ENCODE peak calls at places on chromosome X, in eight cellular contexts. Z is cardiac muscle cell, E is stomach, U is hepatocyte, M is pancreas, H is GM13976, W is sigmoid colon, J is neural crest cell. P is an unnamed sample.

GRCh38 chrX:17606211-17606610 is 131.1 kb upstream of the SCML1 start:
- DNase-seq in Z (no peak), E (no peak), U (no peak), M (no peak), H (no peak), W (no peak), J (no peak), P (no peak)

GRCh38 chrX:17024896-17025295 is 78.4 kb downstream of the REPS2 start:
- DNase-seq in Z (peak; percentile 23), E (no peak), U (peak; percentile 28), M (no peak), H (no peak), W (no peak), J (no peak), P (no peak)

GRCh38 chrX:13334491-13334890 is 14.6 kb upstream of the ATXN3L start:
- DNase-seq in Z (no peak), E (no peak), U (no peak), M (no peak), H (no peak), W (no peak), J (no peak), P (peak; percentile 34)

GRCh38 chrX:38578152-38578551 is 16.8 kb downstream of the TSPAN7 start:
- DNase-seq in Z (no peak), E (no peak), U (peak; percentile 8), M (no peak), H (no peak), W (no peak), J (no peak), P (no peak)

GRCh38 chrX:102345916-102346315 is 93.9 kb downstream of the NXF2B start:
- DNase-seq in Z (peak; percentile 61), E (peak; percentile 78), U (peak; percentile 69), M (peak; percentile 41), H (peak; percentile 19), W (peak; percentile 75), J (peak; percentile 74), P (peak; percentile 55)

GRCh38 chrX:42944381-42944998 is 166.5 kb upstream of the PPP1R2C start:
- DNase-seq in Z (no peak), E (no peak), U (no peak), M (no peak), H (no peak), W (no peak), J (no peak), P (no peak)

GRCh38 chrX:47574609-47575325 is 7.5 kb upstream of the TIMP1 start:
- DNase-seq in Z (peak; percentile 47), E (no peak), U (no peak), M (no peak), H (no peak), W (no peak), J (no peak), P (no peak)

GRCh38 chrX:77917294-77917933 is 6.9 kb downstream of the ATP7A start:
- DNase-seq in Z (no peak), E (no peak), U (no peak), M (no peak), H (no peak), W (no peak), J (no peak), P (no peak)

DNA sequence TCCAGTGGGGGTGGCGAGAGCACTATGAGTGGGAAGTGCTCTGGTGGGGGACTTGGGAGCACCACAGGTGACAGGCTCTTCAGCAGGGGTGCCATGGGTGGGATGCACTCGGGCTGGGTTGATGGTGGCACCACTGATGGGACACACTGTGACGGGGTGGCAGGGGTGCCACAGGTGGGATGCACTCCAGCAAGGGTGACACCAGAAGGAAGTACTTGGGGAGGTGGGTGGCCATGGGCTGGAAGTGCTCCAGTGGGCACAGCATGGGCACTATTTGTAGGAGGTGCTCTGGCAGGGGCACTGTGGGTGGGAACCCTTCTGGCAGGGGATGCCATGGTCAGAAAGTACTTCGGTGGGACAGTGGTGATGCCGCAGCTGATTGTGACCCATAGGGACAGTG is 346.6 kb downstream of the CFAP47 start:
- DNase-seq in Z (no peak), E (no peak), U (no peak), M (no peak), H (no peak), W (peak; percentile 49), J (no peak), P (no peak)
- TF ChIP-seq CTCF in Z (no peak), E (no peak), U (no peak), M (no peak), H (no peak), W (no peak), J (no peak), P (no peak)

GRCh38 chrX:53398216-53398615 is 24.2 kb downstream of the SMC1A start:
- DNase-seq in Z (no peak), E (no peak), U (no peak), M (no peak), H (no peak), W (no peak), J (no peak), P (no peak)

DNA sequence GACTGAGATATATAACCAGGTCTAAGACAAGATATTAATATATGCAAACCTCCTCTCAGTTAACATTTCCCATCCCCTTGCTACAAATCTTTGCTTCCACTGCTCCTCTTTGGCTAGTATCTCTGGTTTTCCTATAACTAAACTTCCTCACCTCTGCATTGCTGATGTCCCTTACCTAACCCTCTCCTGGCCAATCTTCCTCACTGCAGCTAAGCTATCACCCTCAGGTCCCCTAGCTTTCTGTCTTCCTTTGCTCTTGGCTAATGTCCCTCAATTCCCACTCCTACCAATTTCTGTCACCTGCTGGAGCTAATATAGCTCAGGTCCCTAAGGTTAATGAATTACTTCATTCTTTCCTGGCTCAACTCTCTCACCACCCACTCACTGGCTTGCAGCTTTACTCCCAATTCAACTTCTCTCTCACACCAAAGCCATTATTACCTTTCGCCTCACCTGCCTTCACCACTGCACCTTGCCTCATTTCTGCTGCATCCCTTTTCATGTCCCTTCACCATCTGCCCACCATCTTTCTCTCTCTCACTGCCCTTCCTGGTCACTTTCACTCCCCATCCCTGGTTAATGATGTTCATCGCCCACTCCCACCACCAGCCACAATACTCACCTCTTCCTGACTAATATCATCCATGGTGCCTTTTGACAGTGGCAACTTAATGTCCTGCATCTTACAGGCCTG is 26.7 kb downstream of the SMC1A start:
- DNase-seq in Z (no peak), E (no peak), U (no peak), M (no peak), H (no peak), W (no peak), J (no peak), P (no peak)
- TF ChIP-seq CTCF in Z (no peak), E (no peak), U (no peak), M (no peak), H (no peak), W (no peak), J (no peak), P (no peak)

GRCh38 chrX:73850124-73851013 is 287.4 kb downstream of the CHIC1 start:
- DNase-seq in Z (peak; percentile 13), E (peak; percentile 45), U (peak; percentile 13), M (peak; percentile 60), H (peak; percentile 32), W (peak; percentile 75), J (no peak), P (peak; percentile 37)
- TF ChIP-seq CTCF in Z (peak; percentile 10), E (no peak), U (no peak), M (no peak), H (peak; percentile 6), W (no peak), J (peak; percentile 41), P (peak; percentile 24)

GRCh38 chrX:41863343-41864203 is 59.8 kb downstream of the CASK start:
- DNase-seq in Z (no peak), E (no peak), U (no peak), M (no peak), H (no peak), W (no peak), J (no peak), P (no peak)
- TF ChIP-seq CTCF in Z (no peak), E (no peak), U (no peak), M (no peak), H (no peak), W (no peak), J (no peak), P (no peak)

DNA sequence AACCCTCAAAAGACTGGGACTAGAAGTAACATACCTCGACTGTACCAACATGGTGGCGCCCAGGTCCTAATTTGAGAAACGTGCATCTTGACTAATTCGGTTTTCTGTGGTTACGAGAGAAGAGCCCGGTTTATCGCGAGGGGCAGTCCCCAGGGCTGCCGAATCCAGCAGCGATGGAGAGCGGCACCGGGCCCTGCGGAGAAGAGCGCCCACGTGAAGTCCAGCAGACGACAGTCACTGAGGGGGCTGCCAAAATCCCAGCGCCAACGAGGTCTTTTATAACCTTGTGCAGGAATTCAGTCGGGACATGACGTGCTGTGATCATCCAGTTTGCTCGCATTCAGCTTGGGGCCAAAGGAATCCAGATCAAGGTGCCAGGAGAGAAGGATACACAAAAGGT is 187.5 kb upstream of the SLITRK2 start:
- DNase-seq in Z (no peak), E (no peak), U (no peak), M (no peak), H (no peak), W (no peak), J (no peak), P (no peak)
- TF ChIP-seq CTCF in Z (no peak), E (no peak), U (no peak), M (no peak), H (no peak), W (no peak), J (no peak), P (no peak)

GRCh38 chrX:21354725-21355124 is 19.5 kb upstream of the CNKSR2 start:
- DNase-seq in Z (no peak), E (no peak), U (no peak), M (no peak), H (no peak), W (no peak), J (no peak), P (no peak)
- TF ChIP-seq CTCF in Z (no peak), E (no peak), U (no peak), M (no peak), H (no peak), W (no peak), J (no peak), P (no peak)

GRCh38 chrX:20071511-20072079 is 45.1 kb downstream of the MAP7D2 start:
- DNase-seq in Z (no peak), E (no peak), U (no peak), M (no peak), H (no peak), W (no peak), J (no peak), P (no peak)

GRCh38 chrX:20067709-20068315 is 48.9 kb downstream of the MAP7D2 start:
- DNase-seq in Z (no peak), E (peak; percentile 90), U (peak; percentile 64), M (peak; percentile 61), H (no peak), W (peak; percentile 89), J (no peak), P (peak; percentile 89)

GRCh38 chrX:20063153-20063552 is 53.6 kb downstream of the MAP7D2 start:
- DNase-seq in Z (no peak), E (no peak), U (no peak), M (no peak), H (no peak), W (no peak), J (no peak), P (no peak)

GRCh38 chrX:20063716-20064351 is 52.9 kb downstream of the MAP7D2 start:
- DNase-seq in Z (no peak), E (no peak), U (no peak), M (no peak), H (no peak), W (no peak), J (no peak), P (no peak)

GRCh38 chrX:20066968-20067708 is 49.6 kb downstream of the MAP7D2 start:
- DNase-seq in Z (peak; percentile 19), E (no peak), U (peak; percentile 55), M (no peak), H (peak; percentile 62), W (no peak), J (no peak), P (peak; percentile 67)
- TF ChIP-seq CTCF in Z (peak; percentile 38), E (peak; percentile 49), U (peak; percentile 57), M (peak; percentile 21), H (peak; percentile 39), W (peak; percentile 5), J (peak; percentile 69), P (peak; percentile 54)

P was measured in fibroblast of the aortic adventitia.